ENCODE peak calls at places on chromosomes 4 and X, in six cellular contexts. One of them, this sample, is unnamed.

GRCh38 chrX:43559643-43560042 is 96.5 kb upstream of the MAOA start:
- DNase-seq in epithelial cell of esophagus: peak
- DNase-seq in activated CD4-positive, alpha-beta T cell treated with anti-CD3 and anti-CD28 coated beads, Interleukin-2, amount 50 U/mL, for 24 hours: no peak
- DNase-seq in NCI-H1092: peak
- DNase-seq in pons: peak
- DNase-seq in sciatic nerve: peak
- DNase-seq in this sample: peak

GRCh38 chr4:1285151-1285789 is 4.4 kb upstream of the MAEA start:
- DNase-seq in epithelial cell of esophagus: no peak
- DNase-seq in activated CD4-positive, alpha-beta T cell treated with anti-CD3 and anti-CD28 coated beads, Interleukin-2, amount 50 U/mL, for 24 hours: no peak
- DNase-seq in NCI-H1092: no peak
- DNase-seq in pons: no peak
- DNase-seq in sciatic nerve: peak
- DNase-seq in this sample: no peak

GRCh38 chr4:168524897-168525296 is 28.0 kb downstream of the PALLD start:
- DNase-seq in epithelial cell of esophagus: no peak
- DNase-seq in activated CD4-positive, alpha-beta T cell treated with anti-CD3 and anti-CD28 coated beads, Interleukin-2, amount 50 U/mL, for 24 hours: no peak
- DNase-seq in NCI-H1092: no peak
- DNase-seq in pons: no peak
- DNase-seq in sciatic nerve: no peak
- DNase-seq in this sample: no peak

GRCh38 chr4:83212041-83212851 is 72.4 kb downstream of the COQ2 start:
- DNase-seq in epithelial cell of esophagus: peak
- DNase-seq in activated CD4-positive, alpha-beta T cell treated with anti-CD3 and anti-CD28 coated beads, Interleukin-2, amount 50 U/mL, for 24 hours: no peak
- DNase-seq in NCI-H1092: no peak
- DNase-seq in pons: no peak
- DNase-seq in sciatic nerve: no peak
- DNase-seq in this sample: no peak

GRCh38 chr4:25986807-25987206 is 72.8 kb downstream of the SMIM20 start:
- DNase-seq in epithelial cell of esophagus: no peak
- DNase-seq in activated CD4-positive, alpha-beta T cell treated with anti-CD3 and anti-CD28 coated beads, Interleukin-2, amount 50 U/mL, for 24 hours: no peak
- DNase-seq in NCI-H1092: no peak
- DNase-seq in pons: peak
- DNase-seq in sciatic nerve: no peak
- DNase-seq in this sample: no peak

GRCh38 chr4:138494931-138495330 is 252.8 kb upstream of the SLC7A11 start:
- DNase-seq in epithelial cell of esophagus: peak
- DNase-seq in activated CD4-positive, alpha-beta T cell treated with anti-CD3 and anti-CD28 coated beads, Interleukin-2, amount 50 U/mL, for 24 hours: no peak
- DNase-seq in NCI-H1092: no peak
- DNase-seq in pons: peak
- DNase-seq in sciatic nerve: no peak
- DNase-seq in this sample: peak

GRCh38 chr4:149959391-149959790 is 118.9 kb upstream of the DCLK2 start:
- DNase-seq in epithelial cell of esophagus: peak
- DNase-seq in activated CD4-positive, alpha-beta T cell treated with anti-CD3 and anti-CD28 coated beads, Interleukin-2, amount 50 U/mL, for 24 hours: no peak
- DNase-seq in NCI-H1092: no peak
- DNase-seq in pons: no peak
- DNase-seq in sciatic nerve: no peak
- DNase-seq in this sample: no peak

GRCh38 chrX:123088331-123088730 is 95.7 kb upstream of the GRIA3 start:
- DNase-seq in epithelial cell of esophagus: peak
- DNase-seq in activated CD4-positive, alpha-beta T cell treated with anti-CD3 and anti-CD28 coated beads, Interleukin-2, amount 50 U/mL, for 24 hours: no peak
- DNase-seq in NCI-H1092: no peak
- DNase-seq in pons: no peak
- DNase-seq in sciatic nerve: no peak
- DNase-seq in this sample: no peak

GRCh38 chrX:150094996-150095395 is 156.7 kb upstream of the EOLA2 start:
- DNase-seq in epithelial cell of esophagus: peak
- DNase-seq in activated CD4-positive, alpha-beta T cell treated with anti-CD3 and anti-CD28 coated beads, Interleukin-2, amount 50 U/mL, for 24 hours: no peak
- DNase-seq in NCI-H1092: no peak
- DNase-seq in pons: no peak
- DNase-seq in sciatic nerve: no peak
- DNase-seq in this sample: peak

GRCh38 chr4:180310616-180311015 is 1932.6 kb upstream of the TENM3 start:
- DNase-seq in epithelial cell of esophagus: no peak
- DNase-seq in activated CD4-positive, alpha-beta T cell treated with anti-CD3 and anti-CD28 coated beads, Interleukin-2, amount 50 U/mL, for 24 hours: no peak
- DNase-seq in NCI-H1092: no peak
- DNase-seq in pons: no peak
- DNase-seq in sciatic nerve: no peak
- DNase-seq in this sample: no peak

GRCh38 chr4:154329939-154330338 is 161.7 kb downstream of the DCHS2 start:
- DNase-seq in epithelial cell of esophagus: peak
- DNase-seq in activated CD4-positive, alpha-beta T cell treated with anti-CD3 and anti-CD28 coated beads, Interleukin-2, amount 50 U/mL, for 24 hours: no peak
- DNase-seq in NCI-H1092: no peak
- DNase-seq in pons: no peak
- DNase-seq in sciatic nerve: no peak
- DNase-seq in this sample: no peak

GRCh38 chr4:181549789-181550188 is 693.4 kb upstream of the TENM3 start:
- DNase-seq in epithelial cell of esophagus: no peak
- DNase-seq in activated CD4-positive, alpha-beta T cell treated with anti-CD3 and anti-CD28 coated beads, Interleukin-2, amount 50 U/mL, for 24 hours: no peak
- DNase-seq in NCI-H1092: no peak
- DNase-seq in pons: no peak
- DNase-seq in sciatic nerve: no peak
- DNase-seq in this sample: no peak

GRCh38 chrX:13001961-13002671 is 27.2 kb downstream of the TMSB4X start:
- DNase-seq in epithelial cell of esophagus: peak
- DNase-seq in activated CD4-positive, alpha-beta T cell treated with anti-CD3 and anti-CD28 coated beads, Interleukin-2, amount 50 U/mL, for 24 hours: no peak
- DNase-seq in NCI-H1092: no peak
- DNase-seq in pons: no peak
- DNase-seq in sciatic nerve: no peak
- DNase-seq in this sample: no peak

GRCh38 chr4:123284166-123284565 is 112.4 kb upstream of the SPRY1 start:
- DNase-seq in epithelial cell of esophagus: no peak
- DNase-seq in activated CD4-positive, alpha-beta T cell treated with anti-CD3 and anti-CD28 coated beads, Interleukin-2, amount 50 U/mL, for 24 hours: no peak
- DNase-seq in NCI-H1092: no peak
- DNase-seq in pons: no peak
- DNase-seq in sciatic nerve: no peak
- DNase-seq in this sample: peak

GRCh38 chr4:120052840-120053239 is 13.8 kb downstream of the MAD2L1 start:
- DNase-seq in epithelial cell of esophagus: peak
- DNase-seq in activated CD4-positive, alpha-beta T cell treated with anti-CD3 and anti-CD28 coated beads, Interleukin-2, amount 50 U/mL, for 24 hours: no peak
- DNase-seq in NCI-H1092: no peak
- DNase-seq in pons: no peak
- DNase-seq in sciatic nerve: peak
- DNase-seq in this sample: peak

GRCh38 chrX:20461576-20461975 is 194.9 kb upstream of the RPS6KA3 start:
- DNase-seq in epithelial cell of esophagus: peak
- DNase-seq in activated CD4-positive, alpha-beta T cell treated with anti-CD3 and anti-CD28 coated beads, Interleukin-2, amount 50 U/mL, for 24 hours: no peak
- DNase-seq in NCI-H1092: no peak
- DNase-seq in pons: no peak
- DNase-seq in sciatic nerve: no peak
- DNase-seq in this sample: peak

GRCh38 chr4:968221-968620 is 5.1 kb downstream of the DGKQ start:
- DNase-seq in epithelial cell of esophagus: no peak
- DNase-seq in activated CD4-positive, alpha-beta T cell treated with anti-CD3 and anti-CD28 coated beads, Interleukin-2, amount 50 U/mL, for 24 hours: no peak
- DNase-seq in NCI-H1092: no peak
- DNase-seq in pons: no peak
- DNase-seq in sciatic nerve: no peak
- DNase-seq in this sample: no peak

GRCh38 chr4:147360301-147360700 is 120.6 kb upstream of the EDNRA start:
- DNase-seq in epithelial cell of esophagus: peak
- DNase-seq in activated CD4-positive, alpha-beta T cell treated with anti-CD3 and anti-CD28 coated beads, Interleukin-2, amount 50 U/mL, for 24 hours: no peak
- DNase-seq in NCI-H1092: no peak
- DNase-seq in pons: no peak
- DNase-seq in sciatic nerve: no peak
- DNase-seq in this sample: no peak

GRCh38 chr4:134935320-134935719 is 733.7 kb upstream of the PABPC4L start:
- DNase-seq in epithelial cell of esophagus: peak
- DNase-seq in activated CD4-positive, alpha-beta T cell treated with anti-CD3 and anti-CD28 coated beads, Interleukin-2, amount 50 U/mL, for 24 hours: no peak
- DNase-seq in NCI-H1092: no peak
- DNase-seq in pons: no peak
- DNase-seq in sciatic nerve: no peak
- DNase-seq in this sample: peak

GRCh38 chrX:45540181-45540580 is 339.5 kb upstream of the DIPK2B start:
- DNase-seq in epithelial cell of esophagus: no peak
- DNase-seq in activated CD4-positive, alpha-beta T cell treated with anti-CD3 and anti-CD28 coated beads, Interleukin-2, amount 50 U/mL, for 24 hours: no peak
- DNase-seq in NCI-H1092: no peak
- DNase-seq in pons: no peak
- DNase-seq in sciatic nerve: no peak
- DNase-seq in this sample: no peak

This sample was measured in endothelial cell of umbilical vein.